ENCODE peak calls at places on chromosome 12, in five cellular contexts. E, X, G, C and O are unnamed samples.

GRCh38 chr12:47686645-47687240 is 19.1 kb downstream of the RPAP3 start:
- DNase-seq in E (peak; percentile 32), X (peak; percentile 34), G (peak; percentile 67), C (peak; percentile 67), O (peak; percentile 49)

GRCh38 chr12:108644743-108645120 is 11.0 kb upstream of the SELPLG start:
- DNase-seq in E (no peak), X (no peak), G (no peak), C (no peak), O (no peak)

GRCh38 chr12:11718768-11719253 is 69.3 kb downstream of the ETV6 start:
- DNase-seq in E (no peak), X (no peak), G (peak; percentile 90), C (peak; percentile 86), O (no peak)

GRCh38 chr12:26855337-26856089 is 22.5 kb upstream of the ITPR2 start:
- DNase-seq in E (no peak), X (no peak), G (no peak), C (no peak), O (no peak)

GRCh38 chr12:108702534-108702933 is 28.8 kb downstream of the CORO1C start:
- DNase-seq in E (no peak), X (no peak), G (no peak), C (no peak), O (peak; percentile 35)

GRCh38 chr12:2976581-2976996 is 17.4 kb downstream of the TEAD4 start:
- DNase-seq in E (no peak), X (no peak), G (no peak), C (no peak), O (no peak)

GRCh38 chr12:57049890-57050289 is at the start of gene MYO1A:
- DNase-seq in E (no peak), X (no peak), G (peak; percentile 19), C (peak; percentile 22), O (no peak)

GRCh38 chr12:56565510-56566101 is 44.0 kb downstream of the RBMS2 start:
- DNase-seq in E (peak; percentile 52), X (no peak), G (peak; percentile 77), C (peak; percentile 99), O (no peak)

GRCh38 chr12:49641748-49642369 is 18.5 kb downstream of the PRPF40B start:
- DNase-seq in E (no peak), X (no peak), G (no peak), C (no peak), O (no peak)

GRCh38 chr12:54917001-54917488 is 62.7 kb downstream of the MUCL1 start:
- DNase-seq in E (no peak), X (no peak), G (no peak), C (no peak), O (no peak)

GRCh38 chr12:108722992-108723766 is 8.1 kb downstream of the CORO1C start:
- DNase-seq in E (no peak), X (no peak), G (peak; percentile 95), C (peak; percentile 75), O (no peak)

GRCh38 chr12:18283776-18284175 is 22.5 kb downstream of the PIK3C2G start:
- DNase-seq in E (no peak), X (no peak), G (no peak), C (no peak), O (no peak)

GRCh38 chr12:110579239-110579888 is 3.8 kb downstream of the PPTC7 start:
- DNase-seq in E (no peak), X (no peak), G (no peak), C (no peak), O (no peak)

GRCh38 chr12:130633771-130634170 is 82.3 kb downstream of the RIMBP2 start:
- DNase-seq in E (peak; percentile 98), X (no peak), G (no peak), C (no peak), O (peak; percentile 97)

GRCh38 chr12:45730116-45730841 is 773 bp downstream of the ARID2 start:
- DNase-seq in E (peak; percentile 53), X (peak; percentile 61), G (peak; percentile 43), C (peak; percentile 60), O (peak; percentile 87)

GRCh38 chr12:16021666-16022065 is 110.5 kb downstream of the DERA start:
- DNase-seq in E (no peak), X (no peak), G (no peak), C (no peak), O (no peak)

GRCh38 chr12:113262710-113263109 is 41.4 kb downstream of the TPCN1 start:
- DNase-seq in E (no peak), X (no peak), G (no peak), C (no peak), O (no peak)

GRCh38 chr12:89166525-89166934 is 185.8 kb downstream of the DUSP6 start:
- DNase-seq in E (no peak), X (peak; percentile 43), G (peak; percentile 60), C (peak; percentile 96), O (no peak)

GRCh38 chr12:104641862-104642261 is 185.1 kb downstream of the CHST11 start:
- DNase-seq in E (no peak), X (no peak), G (no peak), C (no peak), O (no peak)

GRCh38 chr12:116876151-116876869 is 4.9 kb downstream of the HRK start:
- DNase-seq in E (no peak), X (no peak), G (no peak), C (no peak), O (no peak)

GRCh38 chr12:3077572-3078081 is 448 bp downstream of the TSPAN9 start:
- DNase-seq in E (no peak), X (no peak), G (peak; percentile 45), C (peak; percentile 31), O (no peak)

GRCh38 chr12:13811061-13811460 is 170.3 kb downstream of the GRIN2B start:
- DNase-seq in E (no peak), X (no peak), G (no peak), C (no peak), O (no peak)

GRCh38 chr12:82838123-82838522 is 151.4 kb downstream of the TMTC2 start:
- DNase-seq in E (no peak), X (no peak), G (no peak), C (no peak), O (no peak)

GRCh38 chr12:74689071-74689655 is 151.5 kb downstream of the ATXN7L3B start:
- DNase-seq in E (peak; percentile 85), X (peak; percentile 41), G (peak; percentile 69), C (peak; percentile 71), O (peak; percentile 11)

GRCh38 chr12:46005151-46005797 is 14.9 kb upstream of the SCAF11 start:
- DNase-seq in E (no peak), X (no peak), G (peak; percentile 34), C (peak; percentile 42), O (peak; percentile 17)

GRCh38 chr12:46268617-46269428 is at the start of gene SLC38A1:
- DNase-seq in E (peak; percentile 78), X (peak; percentile 84), G (peak; percentile 74), C (peak; percentile 80), O (peak; percentile 94)

GRCh38 chr12:63047146-63047545 is 103.9 kb downstream of the AVPR1A start:
- DNase-seq in E (peak; percentile 26), X (no peak), G (no peak), C (no peak), O (no peak)

GRCh38 chr12:53328043-53328435 is 6.6 kb upstream of the AAAS start:
- DNase-seq in E (peak; percentile 37), X (no peak), G (no peak), C (no peak), O (no peak)

GRCh38 chr12:52956987-52957386 is 8.1 kb downstream of the KRT18 start:
- DNase-seq in E (peak; percentile 81), X (peak; percentile 12), G (peak; percentile 70), C (no peak), O (peak; percentile 17)

GRCh38 chr12:96352161-96352835 is 47.9 kb downstream of the CDK17 start:
- DNase-seq in E (no peak), X (no peak), G (no peak), C (no peak), O (no peak)

GRCh38 chr12:48712209-48712608 is 4.3 kb downstream of the CCNT1 start:
- DNase-seq in E (no peak), X (no peak), G (no peak), C (no peak), O (no peak)

GRCh38 chr12:123908884-123909807 is 63.5 kb downstream of the CCDC92 start:
- DNase-seq in E (no peak), X (no peak), G (no peak), C (no peak), O (peak; percentile 71)